ENCODE peak calls at places on chromosome 22, in nine cellular contexts. One of them, this sample, is unnamed. For H3K9me3, the result is how much of the 10 kb centered on the place peaks cover.

GRCh38 chr22:29330753-29331152 is 15.3 kb upstream of the RASL10A start:
- DNase-seq in Panc1: no peak
- DNase-seq in CD8-positive, alpha-beta T cell: no peak
- DNase-seq in fibroblast of lung: peak
- DNase-seq in heart right ventricle: peak
- DNase-seq in mammary epithelial cell: no peak
- DNase-seq in psoas muscle: peak
- DNase-seq in stomach: no peak
- DNase-seq in A549: no peak
- DNase-seq in this sample: peak

GRCh38 chr22:41223535-41223934 is 17.2 kb downstream of the CHADL start:
- DNase-seq in fibroblast of lung: no peak
- DNase-seq in A549: no peak
- DNase-seq in mammary epithelial cell: no peak
- DNase-seq in psoas muscle: no peak
- DNase-seq in stomach: no peak
- DNase-seq in heart right ventricle: no peak
- DNase-seq in CD8-positive, alpha-beta T cell: no peak
- DNase-seq in Panc1: no peak
- DNase-seq in this sample: no peak

GRCh38 chr22:46021577-46021976 is 44.6 kb upstream of the WNT7B start:
- DNase-seq in mammary epithelial cell: no peak
- DNase-seq in fibroblast of lung: no peak
- DNase-seq in CD8-positive, alpha-beta T cell: no peak
- DNase-seq in heart right ventricle: no peak
- DNase-seq in psoas muscle: no peak
- DNase-seq in stomach: no peak
- DNase-seq in Panc1: no peak
- DNase-seq in A549: no peak
- DNase-seq in this sample: peak

GRCh38 chr22:19619144-19620009 is 94.9 kb upstream of the SEPTIN5 start:
- DNase-seq in fibroblast of lung: no peak
- DNase-seq in heart right ventricle: no peak
- DNase-seq in psoas muscle: no peak
- DNase-seq in A549: no peak
- DNase-seq in CD8-positive, alpha-beta T cell: no peak
- DNase-seq in mammary epithelial cell: no peak
- DNase-seq in Panc1: no peak
- DNase-seq in stomach: no peak
- DNase-seq in this sample: no peak

GRCh38 chr22:19796169-19796568 is 35.6 kb downstream of the TBX1 start:
- DNase-seq in psoas muscle: no peak
- DNase-seq in CD8-positive, alpha-beta T cell: no peak
- DNase-seq in stomach: no peak
- DNase-seq in mammary epithelial cell: no peak
- DNase-seq in A549: no peak
- DNase-seq in heart right ventricle: no peak
- DNase-seq in fibroblast of lung: no peak
- DNase-seq in Panc1: no peak
- DNase-seq in this sample: no peak

GRCh38 chr22:44332946-44333345 is 20.2 kb upstream of the SHISAL1 start:
- DNase-seq in stomach: no peak
- DNase-seq in fibroblast of lung: no peak
- DNase-seq in CD8-positive, alpha-beta T cell: no peak
- DNase-seq in mammary epithelial cell: no peak
- DNase-seq in heart right ventricle: no peak
- DNase-seq in A549: no peak
- DNase-seq in psoas muscle: no peak
- DNase-seq in Panc1: no peak
- DNase-seq in this sample: no peak

GRCh38 chr22:45994516-45995404 is 17.8 kb upstream of the WNT7B start:
- DNase-seq in CD8-positive, alpha-beta T cell: peak
- DNase-seq in Panc1: no peak
- DNase-seq in psoas muscle: peak
- DNase-seq in A549: peak
- DNase-seq in fibroblast of lung: no peak
- DNase-seq in heart right ventricle: peak
- DNase-seq in stomach: peak
- DNase-seq in mammary epithelial cell: peak
- DNase-seq in this sample: peak

GRCh38 chr22:40114411-40114810 is 63.3 kb upstream of the TNRC6B start:
- DNase-seq in fibroblast of lung: no peak
- DNase-seq in heart right ventricle: no peak
- DNase-seq in CD8-positive, alpha-beta T cell: no peak
- DNase-seq in psoas muscle: no peak
- DNase-seq in stomach: no peak
- DNase-seq in Panc1: no peak
- DNase-seq in mammary epithelial cell: no peak
- DNase-seq in A549: no peak
- DNase-seq in this sample: no peak

GRCh38 chr22:37275622-37276021 is 6.7 kb upstream of the CYTH4 start:
- DNase-seq in psoas muscle: no peak
- DNase-seq in mammary epithelial cell: no peak
- DNase-seq in Panc1: no peak
- DNase-seq in stomach: no peak
- DNase-seq in fibroblast of lung: no peak
- DNase-seq in A549: no peak
- DNase-seq in CD8-positive, alpha-beta T cell: no peak
- DNase-seq in heart right ventricle: no peak
- DNase-seq in this sample: no peak
- H3K9me3 ChIP-seq in psoas muscle: under half
- H3K9me3 ChIP-seq in mammary epithelial cell: under half
- H3K9me3 ChIP-seq in Panc1: under half
- H3K9me3 ChIP-seq in stomach: under half
- H3K9me3 ChIP-seq in fibroblast of lung: under half
- H3K9me3 ChIP-seq in A549: under half
- H3K9me3 ChIP-seq in CD8-positive, alpha-beta T cell: under half
- H3K9me3 ChIP-seq in heart right ventricle: under half
- H3K9me3 ChIP-seq in this sample: under half

DNA sequence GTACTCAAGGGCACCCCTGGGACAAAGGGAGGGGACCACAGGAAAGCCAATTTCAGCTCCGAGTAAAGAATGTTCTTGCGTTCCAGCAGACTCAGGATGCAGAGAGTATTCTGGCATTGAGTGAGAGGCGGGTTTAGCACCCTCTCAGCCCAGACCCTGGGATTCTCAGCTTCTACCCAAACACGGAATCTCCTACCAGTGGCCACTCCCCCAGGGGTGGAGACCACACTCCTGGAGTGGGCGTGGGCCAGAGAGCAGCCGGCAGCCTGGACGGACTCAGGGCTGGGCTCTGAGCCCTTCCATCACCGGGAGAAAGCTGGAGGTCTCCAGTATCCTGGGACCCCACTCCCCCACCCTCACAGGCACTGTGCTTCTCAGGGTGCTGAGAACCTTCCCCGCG is 26.1 kb upstream of the TTLL12 start:
- DNase-seq in A549: no peak
- DNase-seq in stomach: no peak
- DNase-seq in fibroblast of lung: no peak
- DNase-seq in mammary epithelial cell: no peak
- DNase-seq in psoas muscle: no peak
- DNase-seq in CD8-positive, alpha-beta T cell: no peak
- DNase-seq in Panc1: no peak
- DNase-seq in heart right ventricle: no peak
- DNase-seq in this sample: no peak
- TF ChIP-seq CTCF in A549: no peak
- TF ChIP-seq CTCF in stomach: no peak
- TF ChIP-seq CTCF in fibroblast of lung: no peak
- TF ChIP-seq CTCF in mammary epithelial cell: no peak
- TF ChIP-seq CTCF in psoas muscle: no peak
- TF ChIP-seq CTCF in CD8-positive, alpha-beta T cell: no peak
- TF ChIP-seq CTCF in Panc1: no peak
- TF ChIP-seq CTCF in heart right ventricle: no peak
- TF ChIP-seq CTCF in this sample: no peak

GRCh38 chr22:47325249-47325648 is 562.8 kb downstream of the TBC1D22A start:
- DNase-seq in psoas muscle: no peak
- DNase-seq in fibroblast of lung: no peak
- DNase-seq in stomach: no peak
- DNase-seq in CD8-positive, alpha-beta T cell: no peak
- DNase-seq in A549: no peak
- DNase-seq in Panc1: no peak
- DNase-seq in heart right ventricle: no peak
- DNase-seq in mammary epithelial cell: no peak
- DNase-seq in this sample: no peak

GRCh38 chr22:47323518-47323917 is 561.1 kb downstream of the TBC1D22A start:
- DNase-seq in heart right ventricle: no peak
- DNase-seq in fibroblast of lung: no peak
- DNase-seq in A549: no peak
- DNase-seq in psoas muscle: no peak
- DNase-seq in mammary epithelial cell: no peak
- DNase-seq in Panc1: no peak
- DNase-seq in CD8-positive, alpha-beta T cell: no peak
- DNase-seq in stomach: no peak
- DNase-seq in this sample: no peak

GRCh38 chr22:47327241-47327640 is 564.8 kb downstream of the TBC1D22A start:
- DNase-seq in A549: no peak
- DNase-seq in Panc1: no peak
- DNase-seq in heart right ventricle: no peak
- DNase-seq in CD8-positive, alpha-beta T cell: no peak
- DNase-seq in psoas muscle: no peak
- DNase-seq in stomach: no peak
- DNase-seq in mammary epithelial cell: no peak
- DNase-seq in fibroblast of lung: no peak
- DNase-seq in this sample: no peak

GRCh38 chr22:47322854-47323253 is 560.4 kb downstream of the TBC1D22A start:
- DNase-seq in mammary epithelial cell: no peak
- DNase-seq in stomach: no peak
- DNase-seq in A549: no peak
- DNase-seq in fibroblast of lung: no peak
- DNase-seq in CD8-positive, alpha-beta T cell: no peak
- DNase-seq in Panc1: no peak
- DNase-seq in heart right ventricle: no peak
- DNase-seq in psoas muscle: no peak
- DNase-seq in this sample: no peak

GRCh38 chr22:47324435-47324990 is 562.1 kb downstream of the TBC1D22A start:
- DNase-seq in Panc1: no peak
- DNase-seq in CD8-positive, alpha-beta T cell: no peak
- DNase-seq in stomach: no peak
- DNase-seq in psoas muscle: no peak
- DNase-seq in fibroblast of lung: no peak
- DNase-seq in heart right ventricle: no peak
- DNase-seq in A549: no peak
- DNase-seq in mammary epithelial cell: no peak
- DNase-seq in this sample: no peak
- H3K9me3 ChIP-seq in Panc1: under half
- H3K9me3 ChIP-seq in CD8-positive, alpha-beta T cell: under half
- H3K9me3 ChIP-seq in stomach: under half
- H3K9me3 ChIP-seq in psoas muscle: under half
- H3K9me3 ChIP-seq in fibroblast of lung: under half
- H3K9me3 ChIP-seq in heart right ventricle: under half
- H3K9me3 ChIP-seq in A549: under half
- H3K9me3 ChIP-seq in mammary epithelial cell: under half
- H3K9me3 ChIP-seq in this sample: under half

GRCh38 chr22:23752090-23752691 is 1.3 kb upstream of the ZNF70 start:
- DNase-seq in mammary epithelial cell: no peak
- DNase-seq in Panc1: no peak
- DNase-seq in heart right ventricle: no peak
- DNase-seq in CD8-positive, alpha-beta T cell: no peak
- DNase-seq in psoas muscle: no peak
- DNase-seq in fibroblast of lung: no peak
- DNase-seq in A549: peak
- DNase-seq in stomach: no peak
- DNase-seq in this sample: no peak

GRCh38 chr22:23751441-23751996 is 607 bp upstream of the ZNF70 start:
- DNase-seq in A549: peak
- DNase-seq in Panc1: no peak
- DNase-seq in CD8-positive, alpha-beta T cell: no peak
- DNase-seq in stomach: no peak
- DNase-seq in mammary epithelial cell: no peak
- DNase-seq in heart right ventricle: peak
- DNase-seq in psoas muscle: no peak
- DNase-seq in fibroblast of lung: no peak
- DNase-seq in this sample: no peak

GRCh38 chr22:23749747-23750373 is 1.1 kb downstream of the ZNF70 start:
- DNase-seq in stomach: no peak
- DNase-seq in heart right ventricle: no peak
- DNase-seq in CD8-positive, alpha-beta T cell: no peak
- DNase-seq in psoas muscle: no peak
- DNase-seq in A549: no peak
- DNase-seq in fibroblast of lung: peak
- DNase-seq in Panc1: no peak
- DNase-seq in mammary epithelial cell: no peak
- DNase-seq in this sample: no peak

GRCh38 chr22:23750374-23750743 is 553 bp downstream of the ZNF70 start:
- DNase-seq in A549: no peak
- DNase-seq in heart right ventricle: no peak
- DNase-seq in CD8-positive, alpha-beta T cell: no peak
- DNase-seq in Panc1: no peak
- DNase-seq in mammary epithelial cell: no peak
- DNase-seq in fibroblast of lung: no peak
- DNase-seq in psoas muscle: no peak
- DNase-seq in stomach: no peak
- DNase-seq in this sample: no peak

DNA sequence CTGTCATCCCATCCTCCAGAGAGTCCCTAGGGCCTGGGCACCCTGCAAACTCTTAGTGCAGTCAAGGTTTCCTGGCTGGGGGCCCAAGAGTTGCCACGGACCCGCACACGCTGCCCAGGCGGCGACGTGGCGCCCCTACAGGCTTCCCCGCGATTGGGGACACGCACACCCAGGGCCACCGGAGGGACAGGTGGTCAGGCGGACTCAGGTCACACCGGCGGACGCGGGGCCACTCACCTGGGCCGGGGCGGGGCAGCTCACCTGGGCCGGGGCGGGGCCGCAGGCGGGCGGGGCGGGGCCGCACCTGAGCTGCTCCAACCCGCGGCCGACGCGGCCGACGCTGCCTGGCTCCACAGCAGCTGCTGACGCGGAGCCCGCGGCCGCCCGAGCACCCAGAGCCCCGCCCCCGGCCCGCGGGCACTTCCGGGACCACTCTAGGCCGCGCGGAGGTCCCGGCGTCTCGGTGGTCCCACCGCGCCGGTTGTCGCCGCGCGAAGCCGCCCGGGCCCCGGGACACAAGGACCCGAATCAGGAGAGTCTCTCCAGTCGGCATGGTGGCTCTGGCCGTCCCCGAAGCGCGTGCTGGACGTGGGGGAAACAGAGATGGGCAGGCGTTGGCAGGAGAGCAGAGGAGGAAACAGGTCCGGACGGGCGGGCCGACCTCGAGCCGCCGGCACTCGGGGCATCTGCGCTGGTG is at the start of gene ZNF70:
- DNase-seq in stomach: peak
- DNase-seq in heart right ventricle: peak
- DNase-seq in mammary epithelial cell: peak
- DNase-seq in psoas muscle: peak
- DNase-seq in A549: peak
- DNase-seq in fibroblast of lung: peak
- DNase-seq in Panc1: no peak
- DNase-seq in CD8-positive, alpha-beta T cell: peak
- DNase-seq in this sample: peak
- TF ChIP-seq CTCF in stomach: no peak
- TF ChIP-seq CTCF in heart right ventricle: no peak
- TF ChIP-seq CTCF in mammary epithelial cell: no peak
- TF ChIP-seq CTCF in psoas muscle: no peak
- TF ChIP-seq CTCF in A549: peak
- TF ChIP-seq CTCF in fibroblast of lung: no peak
- TF ChIP-seq CTCF in Panc1: no peak
- TF ChIP-seq CTCF in CD8-positive, alpha-beta T cell: peak
- TF ChIP-seq CTCF in this sample: peak